ENCODE peak calls at places on chromosomes 1 and 21, in seven cellular contexts. K, I, R, Y, V, M and B are unnamed samples.

GRCh38 chr1:165352442-165353293 is 3.8 kb downstream of the LMX1A start:
- DNase-seq in K (peak; percentile 9), V (no peak), R (no peak), M (no peak), Y (no peak), I (peak; percentile 70), B (no peak)

GRCh38 chr1:77533660-77534295 is 148.7 kb downstream of the ZZZ3 start:
- DNase-seq in Y (peak; percentile 55), V (no peak), R (no peak), K (peak; percentile 73), M (no peak), I (peak; percentile 66), B (peak; percentile 46)

GRCh38 chr21:45943630-45944540 is 37.7 kb upstream of the COL6A1 start:
- DNase-seq in K (no peak), M (no peak), I (no peak), R (no peak), Y (no peak), V (no peak), B (no peak)

GRCh38 chr1:96641292-96641691 is 80.3 kb upstream of the PTBP2 start:
- DNase-seq in I (no peak), Y (no peak), V (no peak), R (no peak), K (no peak), M (no peak), B (no peak)

GRCh38 chr1:53681647-53682368 is 57.2 kb downstream of the GLIS1 start:
- DNase-seq in K (peak; percentile 20), M (no peak), Y (no peak), R (no peak), V (no peak), I (peak; percentile 87), B (no peak)

GRCh38 chr1:231691618-231692259 is 65.1 kb downstream of the DISC1 start:
- DNase-seq in I (peak; percentile 64), Y (no peak), K (peak; percentile 58), M (no peak), V (no peak), R (no peak), B (no peak)

GRCh38 chr1:107547363-107548155 is 406.7 kb downstream of the NTNG1 start:
- DNase-seq in Y (no peak), M (no peak), I (no peak), R (no peak), V (no peak), K (no peak), B (no peak)

GRCh38 chr1:84301759-84302380 is 362 bp downstream of the SAMD13 start:
- DNase-seq in R (no peak), I (no peak), M (no peak), V (no peak), K (no peak), Y (no peak), B (no peak)

GRCh38 chr1:156945881-156946661 is 25.6 kb downstream of the LRRC71 start:
- DNase-seq in I (no peak), R (no peak), V (no peak), K (no peak), Y (no peak), M (no peak), B (no peak)

GRCh38 chr21:20045197-20045596 is 953.0 kb upstream of the NCAM2 start:
- DNase-seq in Y (no peak), I (no peak), R (no peak), V (no peak), K (no peak), M (no peak), B (no peak)

GRCh38 chr21:20040768-20041167 is 957.4 kb upstream of the NCAM2 start:
- DNase-seq in M (no peak), Y (no peak), V (no peak), R (no peak), I (no peak), K (no peak), B (no peak)
- TF ChIP-seq CTCF in M (no peak), Y (peak; percentile 12), V (peak; percentile 45), R (no peak), I (peak; percentile 48), K (peak; percentile 57), B (no peak)

DNA sequence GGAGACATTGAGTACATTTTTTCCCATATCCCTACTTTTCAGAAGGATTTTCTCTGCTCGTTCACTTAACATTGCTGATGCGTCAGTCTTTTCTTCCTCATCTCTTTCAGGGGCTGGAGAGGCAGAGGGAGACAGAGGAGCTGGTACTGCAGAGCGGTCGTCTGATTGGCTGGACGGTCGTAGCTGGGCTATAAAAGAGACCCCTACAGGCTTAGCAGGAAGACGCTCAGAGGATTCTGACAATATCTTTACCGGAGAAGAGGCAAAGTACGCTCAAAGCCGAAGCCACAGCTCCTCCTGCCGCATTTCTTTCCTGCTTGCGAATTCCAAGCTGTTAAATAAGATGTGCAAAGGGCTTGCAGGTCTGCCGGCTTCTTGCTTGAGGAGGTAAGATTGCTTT is at the start of gene RGS4:
- DNase-seq in Y (no peak), R (peak; percentile 90), M (no peak), I (peak; percentile 93), K (peak; percentile 55), V (no peak), B (peak; percentile 93)
- TF ChIP-seq CTCF in Y (no peak), R (peak; percentile 64), M (no peak), I (peak; percentile 67), K (peak; percentile 59), V (peak; percentile 64), B (peak; percentile 64)

DNA sequence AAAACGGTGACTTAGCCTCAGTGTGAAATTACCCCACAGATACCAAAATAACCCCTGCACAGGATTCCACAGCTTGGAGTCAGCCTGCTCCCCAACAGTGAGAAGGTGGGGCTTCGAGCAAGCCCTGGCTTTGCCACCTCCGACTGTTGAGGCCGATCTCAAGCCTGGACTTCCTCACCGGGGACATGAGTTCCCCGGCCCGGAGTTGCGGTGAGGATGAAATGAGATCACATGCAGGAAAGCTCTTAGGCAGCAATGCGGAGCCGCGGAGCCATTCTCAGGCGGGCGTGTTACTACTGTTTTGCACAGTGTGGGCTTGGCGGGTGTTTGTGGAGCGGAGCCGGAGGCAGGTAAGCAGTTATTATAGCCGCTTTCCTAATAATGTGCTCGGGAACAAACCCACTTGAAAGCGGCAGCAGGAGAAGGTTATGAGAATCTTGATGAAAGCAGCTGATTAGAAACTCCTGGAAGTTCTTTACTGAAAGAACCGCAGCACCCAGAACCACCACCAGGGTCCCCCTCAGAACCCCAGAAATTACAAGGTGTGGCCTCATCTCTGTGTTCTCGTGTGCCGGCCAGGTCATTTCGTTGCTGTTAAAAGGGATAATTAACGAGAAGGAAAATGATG is 3.9 kb upstream of the CLSTN1 start:
- DNase-seq in I (no peak), V (peak; percentile 55), R (no peak), Y (no peak), K (no peak), M (no peak), B (no peak)
- TF ChIP-seq CTCF in I (peak; percentile 49), V (peak; percentile 13), R (peak; percentile 30), Y (no peak), K (peak; percentile 49), M (no peak), B (peak; percentile 38)

DNA sequence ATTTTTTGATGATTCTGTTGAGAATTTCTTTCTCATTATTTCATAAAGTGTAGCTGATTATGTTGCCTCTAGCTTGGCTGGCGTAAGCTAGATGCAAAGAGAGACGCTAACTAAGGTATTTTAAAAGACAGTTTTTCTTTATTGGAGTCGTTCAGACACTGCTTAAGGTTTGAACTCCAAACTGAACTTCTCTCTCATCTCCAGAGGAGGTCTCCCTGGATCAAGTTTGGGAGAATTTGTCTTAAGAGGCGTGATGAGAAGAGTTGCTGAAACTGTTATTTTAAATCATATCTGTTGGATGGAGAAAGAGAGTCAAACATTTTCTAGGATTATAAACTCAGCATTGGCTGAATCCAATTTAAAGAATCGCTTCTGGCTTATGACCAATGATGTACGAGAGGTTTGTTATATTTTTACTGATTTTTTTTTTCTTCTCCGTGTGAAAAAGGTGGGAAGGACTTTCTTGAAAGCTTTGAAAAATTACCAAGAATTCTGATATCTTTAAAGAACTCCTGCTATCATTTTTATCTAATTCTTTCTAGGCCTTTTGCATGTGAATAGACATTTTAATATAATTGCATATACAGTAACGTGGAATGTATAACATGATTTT is 34.0 kb downstream of the MAP3K7CL start:
- DNase-seq in I (peak; percentile 44), R (no peak), K (no peak), M (no peak), Y (no peak), V (no peak), B (peak; percentile 67)
- TF ChIP-seq CTCF in I (peak; percentile 54), R (peak; percentile 70), K (peak; percentile 76), M (no peak), Y (peak; percentile 71), V (peak; percentile 96), B (peak; percentile 73)